ENCODE peak calls at places on chromosomes 16 and 17, in eight cellular contexts. M, C, H, Y, A, T, V and W are unnamed samples.

GRCh38 chr16:67399218-67399733 is 6.0 kb upstream of the TPPP3 start:
- DNase-seq in V (peak), H (no peak), T (no peak), C (no peak), M (peak), A (no peak), Y (peak), W (no peak)

GRCh38 chr17:47818002-47818695 is 3.4 kb downstream of the OSBPL7 start:
- DNase-seq in C (no peak), V (no peak), M (no peak), H (no peak), A (no peak), T (no peak), Y (no peak), W (no peak)

GRCh38 chr17:68172461-68172954 is 75.3 kb upstream of the AMZ2 start:
- DNase-seq in Y (peak), M (peak), T (peak), H (peak), A (peak), C (peak), V (peak), W (no peak)

GRCh38 chr16:84045001-84045817 is 2.6 kb upstream of the SLC38A8 start:
- DNase-seq in Y (peak), V (no peak), H (no peak), C (no peak), A (no peak), T (no peak), M (no peak), W (no peak)

GRCh38 chr17:31387438-31387837 is 4.0 kb upstream of the RAB11FIP4 start:
- DNase-seq in T (no peak), C (no peak), H (no peak), V (no peak), Y (no peak), M (no peak), A (no peak), W (no peak)

GRCh38 chr17:48023408-48024148 is 14.0 kb downstream of the COPZ2 start:
- DNase-seq in T (peak), Y (peak), M (peak), H (peak), C (peak), V (peak), A (peak), W (no peak)

GRCh38 chr17:61157246-61157887 is 242.3 kb upstream of the TBX2 start:
- DNase-seq in C (no peak), H (no peak), T (no peak), M (no peak), Y (no peak), V (peak), A (no peak), W (no peak)

GRCh38 chr16:71467810-71468209 is 5.8 kb upstream of the ZNF23 start:
- DNase-seq in H (peak), M (no peak), V (peak), Y (peak), C (no peak), T (no peak), A (no peak), W (no peak)

GRCh38 chr17:2214887-2215615 is 88.5 kb downstream of the SMG6 start:
- DNase-seq in V (peak), M (peak), T (peak), C (no peak), H (peak), A (no peak), Y (no peak), W (no peak)

GRCh38 chr17:2218426-2218825 is 85.2 kb downstream of the SMG6 start:
- DNase-seq in T (no peak), M (no peak), C (no peak), V (no peak), A (no peak), H (no peak), Y (no peak), W (no peak)

GRCh38 chr17:2213291-2213960 is 90.2 kb downstream of the SMG6 start:
- DNase-seq in A (no peak), M (no peak), V (peak), H (no peak), T (peak), Y (no peak), C (no peak), W (no peak)

GRCh38 chr17:2214047-2214717 is 89.4 kb downstream of the SMG6 start:
- DNase-seq in M (peak), A (peak), V (peak), H (no peak), Y (peak), T (peak), C (no peak), W (peak)

GRCh38 chr17:2215616-2216364 is 87.8 kb downstream of the SMG6 start:
- DNase-seq in H (peak), V (peak), M (peak), A (peak), T (peak), C (peak), Y (peak), W (no peak)
- H3K4me3 ChIP-seq in H (peak), V (peak), M (peak), A (peak), T (peak), C (peak), Y (no peak), W (peak)

DNA sequence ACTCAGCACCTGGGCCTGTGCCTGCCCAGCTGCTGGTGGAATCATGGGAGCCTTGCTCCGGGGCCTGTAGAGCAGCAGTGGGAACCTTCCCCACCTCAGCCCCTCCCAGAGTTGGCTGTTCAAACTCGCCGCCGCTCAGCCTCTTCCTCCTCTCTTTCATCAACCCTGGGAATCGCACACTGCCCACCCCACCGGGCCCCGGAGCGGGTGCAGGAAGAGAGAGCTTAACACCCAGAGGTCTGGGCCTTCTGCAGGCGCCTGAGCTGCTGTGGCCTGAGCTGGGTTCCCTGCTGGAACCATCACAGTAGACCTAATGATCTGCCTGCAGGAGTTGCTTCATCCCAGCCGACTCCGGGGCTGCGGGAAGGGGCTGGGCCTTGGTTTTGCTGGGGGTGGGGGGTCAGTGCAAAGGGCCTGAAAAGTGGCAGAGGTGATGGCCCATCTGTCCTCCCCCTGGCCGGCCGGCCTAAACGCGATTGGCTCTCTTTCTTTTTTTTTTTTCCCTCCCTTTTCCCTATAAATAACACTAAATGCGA is 313.9 kb downstream of the SEC14L1 start:
- DNase-seq in Y (no peak), V (no peak), M (no peak), T (no peak), C (no peak), A (no peak), H (no peak), W (no peak)
- H3K4me3 ChIP-seq in Y (no peak), V (no peak), M (peak), T (peak), C (peak), A (peak), H (peak), W (no peak)

DNA sequence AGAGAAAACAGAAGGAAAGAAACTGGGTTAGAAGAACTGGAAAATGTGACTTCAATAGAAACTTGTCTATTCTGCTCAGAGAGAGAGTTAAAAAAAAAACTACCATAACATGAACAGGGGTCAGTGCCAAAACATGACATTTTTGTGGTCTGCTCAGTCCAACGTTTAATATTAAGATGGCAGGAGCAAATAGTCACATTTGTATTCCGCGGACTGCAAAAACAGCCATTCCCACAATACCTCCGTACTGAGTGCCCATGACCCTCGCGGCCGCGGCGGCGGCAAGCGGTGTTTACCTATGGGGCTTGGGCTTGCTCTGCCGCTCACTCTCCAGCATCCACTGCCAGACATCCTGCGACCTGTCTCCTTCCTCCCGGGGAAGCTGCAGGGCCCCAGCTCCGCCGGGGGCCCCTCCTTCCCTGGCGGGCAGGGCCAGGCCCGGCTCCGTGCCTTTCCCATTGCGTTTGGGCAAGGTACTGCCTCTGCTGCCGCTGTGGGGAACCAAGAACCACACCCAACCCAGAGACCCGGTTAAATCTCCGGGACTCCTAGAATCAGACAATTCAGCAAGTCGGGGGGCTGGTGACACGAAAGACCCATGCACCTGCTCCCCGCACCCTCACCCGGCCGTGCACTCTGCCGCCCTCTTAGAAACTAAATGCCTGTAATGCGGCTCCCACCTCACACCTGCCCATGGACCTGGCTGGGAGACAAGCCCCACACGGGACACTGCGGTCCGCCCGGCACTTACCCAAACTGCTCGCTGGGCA is 24.7 kb downstream of the AXIN2 start:
- DNase-seq in Y (peak), T (no peak), V (no peak), A (no peak), M (no peak), C (no peak), H (no peak), W (no peak)
- H3K4me3 ChIP-seq in Y (no peak), T (no peak), V (no peak), A (no peak), M (no peak), C (no peak), H (no peak), W (no peak)

GRCh38 chr16:2364638-2365210 is 24.2 kb upstream of the ABCA3 start:
- DNase-seq in T (no peak), C (no peak), A (no peak), M (no peak), V (peak), Y (no peak), H (no peak), W (no peak)
- H3K4me3 ChIP-seq in T (no peak), C (no peak), A (no peak), M (no peak), V (no peak), Y (no peak), H (no peak), W (no peak)

GRCh38 chr17:75508122-75508719 is 7.1 kb downstream of the CASKIN2 start:
- DNase-seq in A (no peak), T (no peak), M (no peak), Y (no peak), V (no peak), H (no peak), C (no peak), W (no peak)

GRCh38 chr17:75508848-75509450 is 6.4 kb downstream of the CASKIN2 start:
- DNase-seq in C (no peak), T (no peak), H (no peak), M (peak), A (no peak), V (no peak), Y (no peak), W (no peak)

GRCh38 chr17:75507712-75508111 is 7.6 kb downstream of the CASKIN2 start:
- DNase-seq in V (no peak), H (no peak), A (no peak), C (no peak), Y (no peak), T (no peak), M (no peak), W (no peak)

GRCh38 chr17:75511270-75511609 is 4.1 kb downstream of the CASKIN2 start:
- DNase-seq in T (no peak), M (no peak), Y (no peak), V (no peak), A (no peak), H (no peak), C (no peak), W (no peak)

DNA sequence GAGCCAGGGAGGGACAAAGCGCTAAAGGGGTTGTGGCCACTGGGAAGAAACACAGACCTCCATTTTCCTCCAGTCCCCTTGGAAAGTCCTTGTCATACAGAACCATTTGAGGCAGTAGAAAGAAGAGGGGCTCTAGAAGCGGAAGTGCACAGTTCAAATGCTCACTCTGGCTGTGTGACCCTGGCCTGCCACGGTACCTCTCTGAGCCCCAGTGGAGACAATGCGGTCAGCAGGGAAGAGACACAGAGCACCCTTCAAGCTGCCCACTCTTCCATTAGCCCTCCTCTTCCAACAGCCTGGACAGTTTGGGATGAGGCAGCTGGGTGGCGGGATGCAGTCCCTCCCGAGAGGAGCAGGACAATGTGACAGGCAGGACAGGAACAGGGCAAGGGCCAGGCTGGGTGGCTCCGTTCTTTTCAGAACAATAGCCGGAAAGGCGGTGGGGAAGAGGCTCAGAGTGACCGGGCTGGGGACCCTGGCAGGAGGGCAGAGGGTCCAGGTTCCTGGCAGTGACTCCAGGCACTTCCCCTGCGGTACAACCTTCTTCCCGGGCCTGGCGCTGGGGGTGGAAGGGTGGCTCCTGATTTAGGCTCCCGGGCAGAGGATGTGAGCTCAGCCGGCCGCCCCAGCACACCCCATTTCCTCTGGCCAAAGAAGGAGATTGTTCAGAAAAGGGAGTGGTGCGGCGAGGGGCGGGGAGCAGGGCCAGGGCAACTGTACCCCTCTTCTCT is 5.6 kb downstream of the CASKIN2 start:
- DNase-seq in V (no peak), H (no peak), T (no peak), C (no peak), A (no peak), Y (no peak), M (no peak), W (no peak)
- H3K4me3 ChIP-seq in V (no peak), H (no peak), T (peak), C (peak), A (no peak), Y (no peak), M (peak), W (peak)